ENCODE peak calls at places on chromosomes 3 and 15, in six cellular contexts. F is H9, X is neuronal stem cell, T is trophoblast cell, J is H1, D is IMR-90. N is an unnamed sample.

GRCh38 chr15:28892789-28893610 is 7.2 kb downstream of the APBA2 start:
- DNase-seq in F (no peak), X (no peak), T (no peak), J (no peak), D (peak; percentile 75), N (peak; percentile 82)

GRCh38 chr3:134311265-134311664 is 60.6 kb upstream of the RYK start:
- DNase-seq in F (no peak), X (no peak), T (peak; percentile 81), J (no peak), D (peak; percentile 77), N (no peak)

GRCh38 chr3:187368251-187368733 is at the start of gene RTP4:
- DNase-seq in F (no peak), X (no peak), T (no peak), J (no peak), D (peak; percentile 10), N (peak; percentile 65)

GRCh38 chr15:67133738-67134576 is 68.6 kb downstream of the SMAD3 start:
- DNase-seq in F (no peak), X (peak; percentile 51), T (no peak), J (no peak), D (peak; percentile 82), N (peak; percentile 91)

GRCh38 chr3:1330107-1330506 is 237.3 kb downstream of the CNTN6 start:
- DNase-seq in F (no peak), X (no peak), T (no peak), J (no peak), D (no peak), N (no peak)

GRCh38 chr3:38001456-38002081 is 11.0 kb downstream of the VILL start:
- DNase-seq in F (peak; percentile 74), X (no peak), T (no peak), J (no peak), D (no peak), N (no peak)

GRCh38 chr3:71421475-71421819 is 162.1 kb downstream of the FOXP1 start:
- DNase-seq in F (no peak), X (no peak), T (no peak), J (no peak), D (no peak), N (no peak)

GRCh38 chr15:36334059-36334458 is 245.4 kb upstream of the CDIN1 start:
- DNase-seq in F (no peak), X (no peak), T (no peak), J (no peak), D (peak; percentile 71), N (peak; percentile 86)

GRCh38 chr15:78638658-78639314 is 2.2 kb downstream of the CHRNB4 start:
- DNase-seq in F (peak; percentile 82), X (peak; percentile 77), T (peak; percentile 35), J (peak; percentile 34), D (peak; percentile 19), N (peak; percentile 60)

GRCh38 chr3:69774029-69774428 is 34.8 kb downstream of the MITF start:
- DNase-seq in F (no peak), X (no peak), T (no peak), J (no peak), D (no peak), N (no peak)
- H2AFZ ChIP-seq in F (no peak overlapping the region), X (no peak overlapping the region), T (no peak overlapping the region), J (no peak overlapping the region), D (no peak overlapping the region), N (no peak overlapping the region)

GRCh38 chr3:45676248-45677044 is 12.8 kb upstream of the SACM1L start:
- DNase-seq in F (no peak), X (no peak), T (no peak), J (no peak), D (no peak), N (peak; percentile 22)
- H2BK5ac ChIP-seq in F (no peak overlapping the region), X (no peak overlapping the region), T (peak overlapping the region; percentile 5), J (peak overlapping the region; percentile 88), D (peak overlapping the region; percentile 31), N (no peak overlapping the region)

GRCh38 chr3:184594386-184595035 is 32.9 kb downstream of the EPHB3 start:
- DNase-seq in F (no peak), X (no peak), T (no peak), J (no peak), D (no peak), N (no peak)

GRCh38 chr3:184591789-184592188 is 30.2 kb downstream of the EPHB3 start:
- DNase-seq in F (no peak), X (no peak), T (no peak), J (no peak), D (no peak), N (no peak)

GRCh38 chr3:184593923-184594303 is 32.3 kb downstream of the EPHB3 start:
- DNase-seq in F (no peak), X (no peak), T (no peak), J (no peak), D (no peak), N (no peak)

GRCh38 chr3:184592411-184593200 is 31.0 kb downstream of the EPHB3 start:
- DNase-seq in F (no peak), X (no peak), T (no peak), J (no peak), D (peak; percentile 24), N (peak; percentile 35)

GRCh38 chr3:184593201-184593922 is 31.8 kb downstream of the EPHB3 start:
- DNase-seq in F (no peak), X (no peak), T (no peak), J (no peak), D (peak; percentile 27), N (peak; percentile 44)
- H3K4me2 ChIP-seq in F (no peak overlapping the region), X (no peak overlapping the region), T (no peak overlapping the region), J (no peak overlapping the region), D (no peak overlapping the region), N (no peak overlapping the region)

DNA sequence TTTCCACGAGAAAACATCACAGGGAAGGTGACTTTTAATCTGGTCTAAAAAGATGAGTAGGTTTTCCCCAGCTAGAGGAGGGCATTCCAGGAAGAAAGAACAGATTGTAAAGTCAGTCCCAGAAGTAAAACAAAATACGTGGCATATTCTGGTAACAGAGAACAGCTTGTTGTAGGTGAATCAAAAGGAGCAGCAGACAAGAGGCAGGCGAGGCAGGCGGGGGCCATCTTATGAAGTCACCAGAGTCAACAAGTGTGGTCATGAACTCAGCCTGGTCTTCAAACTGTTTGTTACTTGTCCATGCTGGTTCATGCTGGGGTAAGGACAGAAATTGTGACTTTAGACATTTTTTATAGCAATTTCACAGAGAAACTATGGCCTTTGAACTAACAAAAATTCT is 4.0 kb upstream of the POPDC2 start:
- DNase-seq in F (no peak), X (no peak), T (no peak), J (no peak), D (no peak), N (no peak)
- H2AFZ ChIP-seq in F (no peak overlapping the region), X (no peak overlapping the region), T (no peak overlapping the region), J (no peak overlapping the region), D (no peak overlapping the region), N (no peak overlapping the region)

GRCh38 chr15:75904241-75904631 is 558 bp downstream of the FBXO22 start:
- DNase-seq in F (peak; percentile 47), X (peak; percentile 32), T (peak; percentile 35), J (no peak), D (peak; percentile 39), N (peak; percentile 59)
- H2BK5ac ChIP-seq in F (peak overlapping the region; percentile 20), X (peak overlapping the region; percentile 94), T (peak overlapping the region; percentile 89), J (peak overlapping the region; percentile 97), D (peak overlapping the region; percentile 95), N (peak overlapping the region; percentile 0)

DNA sequence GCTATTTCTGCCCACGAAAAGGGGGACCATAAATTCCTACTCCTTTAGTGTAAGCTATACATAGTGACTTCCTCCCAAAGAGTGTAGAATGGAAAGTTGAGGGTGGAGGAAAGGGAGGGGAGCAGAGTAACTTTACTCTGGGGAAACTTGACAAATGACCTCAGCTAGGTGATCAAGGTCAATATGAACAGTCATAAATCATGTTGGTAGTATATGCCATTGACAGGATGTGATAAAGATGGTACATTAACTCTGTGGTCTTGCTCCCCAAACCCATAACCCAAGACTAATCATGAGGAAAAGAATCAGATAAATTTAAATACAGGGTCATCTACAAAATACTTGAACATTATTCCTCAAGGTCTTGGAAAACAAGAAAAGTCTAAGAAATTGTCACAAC is 18.6 kb downstream of the SETMAR start:
- DNase-seq in F (no peak), X (no peak), T (no peak), J (no peak), D (no peak), N (no peak)
- H3K4me2 ChIP-seq in F (no peak overlapping the region), X (no peak overlapping the region), T (no peak overlapping the region), J (no peak overlapping the region), D (no peak overlapping the region), N (no peak overlapping the region)

DNA sequence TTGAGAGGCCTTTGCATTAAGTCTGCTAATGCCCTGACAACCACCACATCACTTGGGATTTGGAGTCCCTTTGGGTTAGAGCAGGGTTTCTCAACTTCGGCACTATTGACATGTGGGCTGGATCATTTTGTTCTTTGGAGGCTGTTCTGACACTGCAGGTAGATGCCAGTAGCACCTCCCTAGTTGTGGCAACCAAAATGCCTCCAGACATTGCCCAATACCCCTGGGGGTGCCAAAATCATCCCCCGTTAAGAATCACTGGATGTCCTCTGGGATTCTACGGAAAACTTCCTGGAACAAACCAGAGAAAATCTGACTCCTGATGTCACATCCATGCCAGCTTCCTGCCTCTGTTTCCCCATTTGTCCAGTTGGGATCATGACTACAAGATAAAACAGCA is 37.2 kb upstream of the BLM start:
- DNase-seq in F (no peak), X (no peak), T (no peak), J (no peak), D (no peak), N (no peak)
- H2AFZ ChIP-seq in F (no peak overlapping the region), X (no peak overlapping the region), T (no peak overlapping the region), J (no peak overlapping the region), D (peak overlapping the region; percentile 39), N (no peak overlapping the region)

DNA sequence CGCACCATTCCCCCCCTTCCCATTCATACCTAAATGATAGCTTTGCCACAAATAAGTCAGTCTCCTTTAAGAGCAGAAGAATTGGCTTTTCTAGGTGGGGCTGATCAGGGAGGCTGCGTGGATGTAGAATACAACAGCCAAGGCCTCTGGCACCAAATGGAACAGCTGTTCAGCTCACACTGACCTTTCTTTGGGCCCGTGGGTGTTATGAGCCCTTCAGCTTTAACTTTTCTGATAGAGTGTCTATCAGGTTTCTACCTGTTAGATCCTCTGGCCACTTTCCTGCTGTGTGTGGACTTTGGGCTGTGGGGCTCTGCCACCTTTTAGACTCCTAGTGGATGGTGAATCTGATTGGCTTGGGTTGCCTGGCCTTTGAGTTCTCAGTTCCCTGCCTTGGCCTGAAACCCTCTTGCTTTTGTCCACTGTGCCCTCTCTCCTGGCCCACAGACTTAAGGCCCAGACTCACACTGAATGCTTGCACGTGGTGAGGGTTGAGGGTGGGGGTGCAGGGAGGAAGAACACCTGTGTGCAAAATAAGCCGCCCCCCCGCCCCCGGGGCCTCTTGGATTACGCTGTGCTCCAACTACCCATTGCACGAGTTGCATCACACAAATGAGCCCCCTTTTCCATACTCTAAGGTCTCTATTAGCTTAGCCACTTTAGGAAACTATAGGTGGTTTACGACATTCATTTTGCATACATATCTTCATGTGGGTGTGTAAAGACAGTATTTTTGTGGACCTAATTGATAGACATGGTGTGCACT is 1.3 kb upstream of the RFX7 start:
- DNase-seq in F (peak; percentile 34), X (no peak), T (no peak), J (no peak), D (no peak), N (no peak)
- H2BK5ac ChIP-seq in F (no peak overlapping the region), X (peak overlapping the region; percentile 9), T (no peak overlapping the region), J (peak overlapping the region; percentile 91), D (peak overlapping the region; percentile 71), N (no peak overlapping the region)

GRCh38 chr3:129077222-129077621 is 16.6 kb downstream of the GP9 start:
- DNase-seq in F (no peak), X (no peak), T (no peak), J (no peak), D (peak; percentile 80), N (peak; percentile 87)
- H3K4me2 ChIP-seq in F (no peak overlapping the region), X (no peak overlapping the region), T (no peak overlapping the region), J (no peak overlapping the region), D (no peak overlapping the region), N (no peak overlapping the region)

N was measured in mesenchymal stem cell.